ENCODE peak calls at places on chromosomes 6 and 20, in eight cellular contexts. One of them, this sample, is unnamed.

GRCh38 chr6:70280462-70280861 is 22.4 kb downstream of the COL9A1 start:
- DNase-seq in BJ: no peak
- DNase-seq in IMR-90: no peak
- DNase-seq in tibial nerve: no peak
- DNase-seq in lower lobe of right lung: no peak
- DNase-seq in breast epithelium: no peak
- DNase-seq in fibroblast of pulmonary artery: no peak
- DNase-seq in cardiac fibroblast: no peak
- DNase-seq in this sample: no peak

GRCh38 chr6:131258816-131259476 is 123.7 kb downstream of the AKAP7 start:
- DNase-seq in BJ: no peak
- DNase-seq in IMR-90: peak
- DNase-seq in tibial nerve: no peak
- DNase-seq in lower lobe of right lung: no peak
- DNase-seq in breast epithelium: no peak
- DNase-seq in fibroblast of pulmonary artery: peak
- DNase-seq in cardiac fibroblast: no peak
- DNase-seq in this sample: peak

GRCh38 chr6:33160728-33161323 is 31.4 kb downstream of the COL11A2 start:
- DNase-seq in BJ: peak
- DNase-seq in IMR-90: peak
- DNase-seq in tibial nerve: peak
- DNase-seq in lower lobe of right lung: peak
- DNase-seq in breast epithelium: peak
- DNase-seq in fibroblast of pulmonary artery: peak
- DNase-seq in cardiac fibroblast: peak
- DNase-seq in this sample: peak

GRCh38 chr6:27479319-27480182 is 6.6 kb upstream of the ZNF184 start:
- DNase-seq in BJ: peak
- DNase-seq in IMR-90: peak
- DNase-seq in tibial nerve: peak
- DNase-seq in lower lobe of right lung: peak
- DNase-seq in breast epithelium: peak
- DNase-seq in fibroblast of pulmonary artery: peak
- DNase-seq in cardiac fibroblast: peak
- DNase-seq in this sample: peak

GRCh38 chr20:31908016-31908415 is 37.6 kb downstream of the TTLL9 start:
- DNase-seq in BJ: no peak
- DNase-seq in IMR-90: no peak
- DNase-seq in tibial nerve: no peak
- DNase-seq in lower lobe of right lung: no peak
- DNase-seq in breast epithelium: no peak
- DNase-seq in fibroblast of pulmonary artery: no peak
- DNase-seq in cardiac fibroblast: no peak
- DNase-seq in this sample: no peak

GRCh38 chr6:26198626-26199056 is 111.4 kb downstream of the HFE start:
- DNase-seq in BJ: no peak
- DNase-seq in IMR-90: peak
- DNase-seq in tibial nerve: no peak
- DNase-seq in lower lobe of right lung: no peak
- DNase-seq in breast epithelium: no peak
- DNase-seq in fibroblast of pulmonary artery: no peak
- DNase-seq in cardiac fibroblast: no peak
- DNase-seq in this sample: no peak

GRCh38 chr6:41746068-41746467 is 1.1 kb downstream of the PGC start:
- DNase-seq in BJ: no peak
- DNase-seq in IMR-90: no peak
- DNase-seq in tibial nerve: no peak
- DNase-seq in lower lobe of right lung: peak
- DNase-seq in breast epithelium: no peak
- DNase-seq in fibroblast of pulmonary artery: no peak
- DNase-seq in cardiac fibroblast: no peak
- DNase-seq in this sample: no peak

GRCh38 chr6:9921366-9921765 is 493.5 kb downstream of the TFAP2A start:
- DNase-seq in BJ: peak
- DNase-seq in IMR-90: no peak
- DNase-seq in tibial nerve: no peak
- DNase-seq in lower lobe of right lung: no peak
- DNase-seq in breast epithelium: no peak
- DNase-seq in fibroblast of pulmonary artery: no peak
- DNase-seq in cardiac fibroblast: no peak
- DNase-seq in this sample: no peak

GRCh38 chr20:24149175-24149574 is 160.6 kb upstream of the GGTLC1 start:
- DNase-seq in BJ: no peak
- DNase-seq in IMR-90: no peak
- DNase-seq in tibial nerve: no peak
- DNase-seq in lower lobe of right lung: no peak
- DNase-seq in breast epithelium: no peak
- DNase-seq in fibroblast of pulmonary artery: no peak
- DNase-seq in cardiac fibroblast: no peak
- DNase-seq in this sample: no peak

GRCh38 chr6:14734052-14734415 is 511.8 kb upstream of the JARID2 start:
- DNase-seq in BJ: no peak
- DNase-seq in IMR-90: no peak
- DNase-seq in tibial nerve: no peak
- DNase-seq in lower lobe of right lung: no peak
- DNase-seq in breast epithelium: no peak
- DNase-seq in fibroblast of pulmonary artery: no peak
- DNase-seq in cardiac fibroblast: no peak
- DNase-seq in this sample: no peak

GRCh38 chr6:137044366-137045220 is at the start of gene IL20RA:
- DNase-seq in BJ: no peak
- DNase-seq in IMR-90: no peak
- DNase-seq in tibial nerve: no peak
- DNase-seq in lower lobe of right lung: peak
- DNase-seq in breast epithelium: no peak
- DNase-seq in fibroblast of pulmonary artery: no peak
- DNase-seq in cardiac fibroblast: peak
- DNase-seq in this sample: no peak

GRCh38 chr6:87436435-87436834 is 28.7 kb downstream of the CFAP206 start:
- DNase-seq in BJ: peak
- DNase-seq in IMR-90: peak
- DNase-seq in tibial nerve: no peak
- DNase-seq in lower lobe of right lung: no peak
- DNase-seq in breast epithelium: no peak
- DNase-seq in fibroblast of pulmonary artery: peak
- DNase-seq in cardiac fibroblast: peak
- DNase-seq in this sample: peak

GRCh38 chr20:45857836-45858250 is 429 bp downstream of the ZSWIM3 start:
- DNase-seq in BJ: no peak
- DNase-seq in IMR-90: no peak
- DNase-seq in tibial nerve: no peak
- DNase-seq in lower lobe of right lung: no peak
- DNase-seq in breast epithelium: no peak
- DNase-seq in fibroblast of pulmonary artery: no peak
- DNase-seq in cardiac fibroblast: no peak
- DNase-seq in this sample: no peak

GRCh38 chr6:10510592-10511367 is 10.4 kb upstream of the GCNT2 start:
- DNase-seq in BJ: no peak
- DNase-seq in IMR-90: peak
- DNase-seq in tibial nerve: no peak
- DNase-seq in lower lobe of right lung: peak
- DNase-seq in breast epithelium: peak
- DNase-seq in fibroblast of pulmonary artery: peak
- DNase-seq in cardiac fibroblast: peak
- DNase-seq in this sample: no peak

GRCh38 chr6:115976321-115976870 is 84.3 kb downstream of the FRK start:
- DNase-seq in BJ: no peak
- DNase-seq in IMR-90: no peak
- DNase-seq in tibial nerve: no peak
- DNase-seq in lower lobe of right lung: no peak
- DNase-seq in breast epithelium: no peak
- DNase-seq in fibroblast of pulmonary artery: no peak
- DNase-seq in cardiac fibroblast: no peak
- DNase-seq in this sample: no peak

GRCh38 chr20:55415567-55416142 is 589.7 kb downstream of the CBLN4 start:
- DNase-seq in BJ: no peak
- DNase-seq in IMR-90: no peak
- DNase-seq in tibial nerve: no peak
- DNase-seq in lower lobe of right lung: no peak
- DNase-seq in breast epithelium: no peak
- DNase-seq in fibroblast of pulmonary artery: no peak
- DNase-seq in cardiac fibroblast: peak
- DNase-seq in this sample: no peak

GRCh38 chr6:53604623-53605190 is 59.8 kb upstream of the GCLC start:
- DNase-seq in BJ: no peak
- DNase-seq in IMR-90: no peak
- DNase-seq in tibial nerve: no peak
- DNase-seq in lower lobe of right lung: no peak
- DNase-seq in breast epithelium: no peak
- DNase-seq in fibroblast of pulmonary artery: no peak
- DNase-seq in cardiac fibroblast: no peak
- DNase-seq in this sample: no peak

GRCh38 chr6:31945507-31946369 is at the start of gene CFB:
- DNase-seq in BJ: no peak
- DNase-seq in IMR-90: peak
- DNase-seq in tibial nerve: peak
- DNase-seq in lower lobe of right lung: peak
- DNase-seq in breast epithelium: peak
- DNase-seq in fibroblast of pulmonary artery: peak
- DNase-seq in cardiac fibroblast: peak
- DNase-seq in this sample: peak

GRCh38 chr20:14453259-14453658 is 115.8 kb upstream of the FLRT3 start:
- DNase-seq in BJ: no peak
- DNase-seq in IMR-90: no peak
- DNase-seq in tibial nerve: no peak
- DNase-seq in lower lobe of right lung: no peak
- DNase-seq in breast epithelium: no peak
- DNase-seq in fibroblast of pulmonary artery: no peak
- DNase-seq in cardiac fibroblast: no peak
- DNase-seq in this sample: no peak

GRCh38 chr20:35276408-35276807 is 1.5 kb downstream of the MMP24OS start:
- DNase-seq in BJ: no peak
- DNase-seq in IMR-90: no peak
- DNase-seq in tibial nerve: no peak
- DNase-seq in lower lobe of right lung: no peak
- DNase-seq in breast epithelium: no peak
- DNase-seq in fibroblast of pulmonary artery: no peak
- DNase-seq in cardiac fibroblast: no peak
- DNase-seq in this sample: no peak
- H3K4me3 ChIP-seq in BJ: peak
- H3K4me3 ChIP-seq in IMR-90: peak
- H3K4me3 ChIP-seq in tibial nerve: peak
- H3K4me3 ChIP-seq in lower lobe of right lung: peak
- H3K4me3 ChIP-seq in breast epithelium: peak
- H3K4me3 ChIP-seq in fibroblast of pulmonary artery: peak
- H3K4me3 ChIP-seq in cardiac fibroblast: peak
- H3K4me3 ChIP-seq in this sample: peak

DNA sequence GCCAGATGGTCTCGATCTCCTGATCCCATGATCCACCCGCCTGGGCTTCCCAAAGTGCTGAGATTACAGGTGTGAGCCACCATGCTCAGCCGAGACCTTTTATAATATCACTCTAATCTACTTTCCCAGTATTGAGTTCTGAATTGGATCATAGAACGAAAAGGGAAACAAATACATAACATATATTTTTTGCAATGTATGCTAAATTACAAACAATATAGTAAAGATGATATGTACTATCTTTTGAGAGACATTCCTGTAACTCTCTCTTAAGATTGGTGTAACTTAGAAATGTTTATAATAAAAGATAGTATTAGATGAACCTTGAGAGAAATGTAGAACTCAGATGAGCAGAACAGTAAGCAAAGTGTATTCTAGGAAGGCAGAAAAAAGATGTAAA is 129.2 kb upstream of the TENT5A start:
- DNase-seq in BJ: no peak
- DNase-seq in IMR-90: no peak
- DNase-seq in tibial nerve: no peak
- DNase-seq in lower lobe of right lung: no peak
- DNase-seq in breast epithelium: no peak
- DNase-seq in fibroblast of pulmonary artery: no peak
- DNase-seq in cardiac fibroblast: no peak
- DNase-seq in this sample: no peak
- TF ChIP-seq CTCF in BJ: no peak
- TF ChIP-seq CTCF in IMR-90: no peak
- TF ChIP-seq CTCF in tibial nerve: no peak
- TF ChIP-seq CTCF in lower lobe of right lung: no peak
- TF ChIP-seq CTCF in breast epithelium: no peak
- TF ChIP-seq CTCF in fibroblast of pulmonary artery: no peak
- TF ChIP-seq CTCF in cardiac fibroblast: no peak
- TF ChIP-seq CTCF in this sample: no peak

DNA sequence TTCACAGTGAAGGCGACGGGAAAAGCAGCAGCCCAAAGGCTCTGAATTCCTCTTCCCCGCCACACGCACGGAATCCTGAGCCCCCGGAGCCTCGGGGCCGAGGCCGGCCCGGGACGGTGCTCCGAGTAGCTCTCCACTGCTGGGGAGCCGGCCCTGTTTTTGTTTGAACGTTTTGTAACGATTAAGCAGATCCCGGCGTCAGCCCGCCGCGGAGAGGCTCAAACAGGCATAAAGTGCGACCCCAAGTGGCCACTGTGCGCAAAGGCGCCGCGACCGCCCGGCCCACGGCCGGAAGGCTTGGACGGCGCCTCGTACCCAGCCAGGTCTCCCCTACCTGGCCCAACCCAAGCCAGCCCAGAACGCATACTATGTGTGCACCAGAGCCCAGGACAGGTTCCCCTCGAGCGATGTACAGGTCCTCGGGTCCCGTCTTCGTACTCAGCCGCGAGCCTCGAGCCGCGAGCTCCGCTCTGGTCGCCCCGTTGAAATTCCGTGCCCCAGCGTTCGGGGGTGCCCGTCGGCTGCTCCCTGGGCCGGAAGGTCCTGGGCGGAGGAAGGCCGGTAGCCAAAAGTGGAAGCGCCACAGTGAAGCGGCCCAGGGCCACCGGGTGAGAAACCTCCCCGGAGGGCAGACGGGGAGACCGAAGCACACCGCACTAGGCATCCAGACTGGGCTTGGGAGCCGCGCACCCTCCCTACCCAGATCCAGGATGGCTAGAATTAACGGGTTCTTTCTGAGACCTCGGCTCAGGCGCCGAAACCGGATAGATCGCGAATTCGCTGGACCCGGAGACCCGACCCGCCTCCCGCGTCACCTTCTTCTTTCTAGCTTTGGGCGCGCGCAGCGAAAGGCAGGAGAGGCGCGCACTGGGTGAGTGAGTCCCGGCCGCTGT is 1.2 kb upstream of the MAFB start:
- DNase-seq in BJ: no peak
- DNase-seq in IMR-90: peak
- DNase-seq in tibial nerve: peak
- DNase-seq in lower lobe of right lung: peak
- DNase-seq in breast epithelium: peak
- DNase-seq in fibroblast of pulmonary artery: peak
- DNase-seq in cardiac fibroblast: peak
- DNase-seq in this sample: peak
- H3K4me3 ChIP-seq in BJ: peak
- H3K4me3 ChIP-seq in IMR-90: peak
- H3K4me3 ChIP-seq in tibial nerve: peak
- H3K4me3 ChIP-seq in lower lobe of right lung: peak
- H3K4me3 ChIP-seq in breast epithelium: peak
- H3K4me3 ChIP-seq in fibroblast of pulmonary artery: peak
- H3K4me3 ChIP-seq in cardiac fibroblast: peak
- H3K4me3 ChIP-seq in this sample: peak

GRCh38 chr6:57216235-57217101 is 5.6 kb downstream of the RAB23 start:
- DNase-seq in BJ: no peak
- DNase-seq in IMR-90: peak
- DNase-seq in tibial nerve: no peak
- DNase-seq in lower lobe of right lung: no peak
- DNase-seq in breast epithelium: peak
- DNase-seq in fibroblast of pulmonary artery: no peak
- DNase-seq in cardiac fibroblast: peak
- DNase-seq in this sample: peak
- TF ChIP-seq CTCF in BJ: peak
- TF ChIP-seq CTCF in IMR-90: no peak
- TF ChIP-seq CTCF in tibial nerve: no peak
- TF ChIP-seq CTCF in lower lobe of right lung: no peak
- TF ChIP-seq CTCF in breast epithelium: no peak
- TF ChIP-seq CTCF in fibroblast of pulmonary artery: peak
- TF ChIP-seq CTCF in cardiac fibroblast: no peak
- TF ChIP-seq CTCF in this sample: no peak

GRCh38 chr20:53581444-53582311 is 12.0 kb downstream of the ZNF217 start:
- DNase-seq in BJ: no peak
- DNase-seq in IMR-90: no peak
- DNase-seq in tibial nerve: no peak
- DNase-seq in lower lobe of right lung: peak
- DNase-seq in breast epithelium: no peak
- DNase-seq in fibroblast of pulmonary artery: no peak
- DNase-seq in cardiac fibroblast: no peak
- DNase-seq in this sample: no peak
- H3K4me3 ChIP-seq in BJ: no peak
- H3K4me3 ChIP-seq in IMR-90: no peak
- H3K4me3 ChIP-seq in tibial nerve: no peak
- H3K4me3 ChIP-seq in lower lobe of right lung: peak
- H3K4me3 ChIP-seq in breast epithelium: peak
- H3K4me3 ChIP-seq in fibroblast of pulmonary artery: no peak
- H3K4me3 ChIP-seq in cardiac fibroblast: no peak
- H3K4me3 ChIP-seq in this sample: no peak